ENCODE peak calls at places on chromosomes 1 and 21, in five cellular contexts. W is heart left ventricle, V is MM.1S, O is ovary, A is psoas muscle. C is an unnamed sample.

GRCh38 chr21:31132574-31133242 is 94.4 kb upstream of the KRTAP19-8 start:
- DNase-seq in W (no peak), V (peak; percentile 97), O (no peak), A (no peak), C (peak; percentile 85)

GRCh38 chr1:185840880-185841279 is 106.7 kb downstream of the HMCN1 start:
- DNase-seq in W (no peak), V (no peak), O (no peak), A (no peak), C (no peak)

GRCh38 chr1:74522143-74522542 is 9.7 kb upstream of the LRRC53 start:
- DNase-seq in W (no peak), V (no peak), O (no peak), A (no peak), C (no peak)

GRCh38 chr1:100422065-100422464 is 69.8 kb downstream of the CDC14A start:
- DNase-seq in W (no peak), V (no peak), O (no peak), A (no peak), C (no peak)

GRCh38 chr1:26034504-26035202 is 11.3 kb downstream of the SLC30A2 start:
- DNase-seq in W (no peak), V (no peak), O (no peak), A (no peak), C (no peak)

GRCh38 chr1:12230549-12231275 is 882 bp downstream of the VPS13D start:
- DNase-seq in W (peak; percentile 64), V (no peak), O (peak; percentile 41), A (peak; percentile 86), C (no peak)

GRCh38 chr1:48560114-48560513 is 88.1 kb upstream of the SPATA6 start:
- DNase-seq in W (no peak), V (no peak), O (no peak), A (no peak), C (no peak)

GRCh38 chr21:32415999-32416398 is 3.5 kb downstream of the EVA1C start:
- DNase-seq in W (no peak), V (no peak), O (no peak), A (no peak), C (no peak)

GRCh38 chr1:236289492-236290131 is 7.9 kb upstream of the ERO1B start:
- DNase-seq in W (no peak), V (no peak), O (no peak), A (no peak), C (no peak)

GRCh38 chr1:171763764-171764163 is 17.7 kb upstream of the METTL13 start:
- DNase-seq in W (no peak), V (no peak), O (no peak), A (no peak), C (no peak)

GRCh38 chr1:203867816-203868215 is 6.4 kb downstream of the SNRPE start:
- DNase-seq in W (no peak), V (no peak), O (no peak), A (no peak), C (no peak)

GRCh38 chr1:46041974-46042373 is 90.5 kb downstream of the PIK3R3 start:
- DNase-seq in W (no peak), V (no peak), O (no peak), A (peak; percentile 63), C (no peak)

GRCh38 chr1:162196387-162196786 is 126.9 kb downstream of the NOS1AP start:
- DNase-seq in W (no peak), V (no peak), O (no peak), A (no peak), C (no peak)

GRCh38 chr21:45146301-45146700 is 71.9 kb downstream of the ADARB1 start:
- DNase-seq in W (no peak), V (no peak), O (no peak), A (no peak), C (no peak)

GRCh38 chr1:230256896-230257295 is 169.2 kb downstream of the PGBD5 start:
- DNase-seq in W (no peak), V (no peak), O (no peak), A (no peak), C (no peak)

GRCh38 chr1:156725683-156726280 is 2.5 kb upstream of the METTL25B start:
- DNase-seq in W (peak; percentile 85), V (peak; percentile 89), O (peak; percentile 89), A (peak; percentile 94), C (peak; percentile 80)

DNA sequence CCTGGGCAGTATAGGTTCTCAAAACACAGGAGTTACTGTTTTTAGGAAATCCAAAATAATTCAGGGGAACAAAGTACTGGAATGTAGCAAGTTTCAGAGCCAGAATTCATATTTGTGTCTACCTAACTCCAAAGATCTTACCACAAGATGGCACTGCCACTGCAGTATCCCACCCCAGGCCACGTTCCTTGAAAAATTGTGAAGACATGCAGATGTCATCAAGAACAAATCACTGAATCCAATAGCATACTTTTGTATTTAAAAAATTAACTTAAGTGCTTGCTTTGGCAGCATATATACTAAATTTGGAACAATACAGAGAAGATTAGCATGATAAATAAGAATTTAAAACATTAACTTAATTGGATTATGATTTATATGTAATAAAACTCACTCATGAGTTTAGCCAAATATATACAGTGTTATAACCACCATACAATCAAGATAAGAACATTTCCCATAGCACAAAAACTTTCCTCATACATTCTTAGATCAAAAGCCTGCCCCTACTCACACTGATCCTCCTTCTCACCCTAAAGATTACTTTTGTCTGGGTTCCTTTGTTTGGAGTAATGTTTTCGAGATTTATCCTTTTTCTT is 209.9 kb downstream of the FAF1 start:
- DNase-seq in W (no peak), V (no peak), O (no peak), A (no peak), C (peak; percentile 21)
- TF ChIP-seq CTCF in W (peak; percentile 28), V (no peak), O (no peak), A (peak; percentile 17), C (peak; percentile 56)

GRCh38 chr1:165832902-165833301 is 5.5 kb downstream of the UCK2 start:
- DNase-seq in W (no peak), V (no peak), O (no peak), A (no peak), C (no peak)
- H3K4me1 ChIP-seq in W (peaks cover 5% of the 10 kb centered on the region), V (no peaks in the 10 kb centered on the region), O (peaks cover 4% of the 10 kb centered on the region), A (peaks cover 25% of the 10 kb centered on the region), C (peaks cover 88% of the 10 kb centered on the region)

DNA sequence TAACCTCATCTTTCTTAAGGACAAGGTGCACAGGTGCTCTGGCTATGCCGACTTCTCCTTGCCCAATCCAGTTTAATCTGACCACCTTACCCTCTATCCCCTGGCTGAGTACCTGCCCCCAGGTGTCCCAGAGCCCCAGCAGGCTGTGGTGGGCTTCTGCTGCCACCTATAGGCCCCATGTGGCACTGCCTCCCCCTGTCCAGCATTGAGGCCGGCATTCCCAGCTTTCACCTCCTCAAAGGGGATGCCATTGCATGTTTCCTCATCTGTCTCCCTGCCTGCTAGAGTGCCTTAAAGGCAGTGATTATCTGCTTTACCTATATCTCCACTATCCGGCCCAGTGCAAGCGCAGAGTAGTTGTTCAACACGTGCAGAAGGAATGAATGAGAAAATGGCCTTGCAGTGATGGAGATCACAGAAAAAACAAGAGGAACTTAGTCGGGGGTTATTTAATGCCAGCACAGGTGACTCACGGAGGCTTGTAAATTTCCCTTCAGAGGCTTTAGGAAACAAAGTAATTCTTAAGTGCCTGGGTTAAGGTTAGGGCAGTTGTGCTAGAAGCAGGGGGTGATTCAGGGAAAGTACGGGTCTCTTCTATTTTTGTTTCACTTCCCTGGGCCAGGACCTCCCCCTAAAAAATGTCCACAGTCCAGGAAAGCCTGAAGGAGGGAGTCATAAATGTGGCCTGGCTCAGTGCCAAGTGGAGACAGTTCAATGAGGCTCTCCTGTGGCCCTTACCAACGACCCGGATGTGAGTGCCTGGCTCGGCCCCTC is 131.8 kb upstream of the NGF start:
- DNase-seq in W (no peak), V (no peak), O (peak; percentile 63), A (peak; percentile 60), C (peak; percentile 20)
- TF ChIP-seq CTCF in W (peak; percentile 80), V (peak; percentile 76), O (peak; percentile 87), A (peak; percentile 87), C (peak; percentile 83)

DNA sequence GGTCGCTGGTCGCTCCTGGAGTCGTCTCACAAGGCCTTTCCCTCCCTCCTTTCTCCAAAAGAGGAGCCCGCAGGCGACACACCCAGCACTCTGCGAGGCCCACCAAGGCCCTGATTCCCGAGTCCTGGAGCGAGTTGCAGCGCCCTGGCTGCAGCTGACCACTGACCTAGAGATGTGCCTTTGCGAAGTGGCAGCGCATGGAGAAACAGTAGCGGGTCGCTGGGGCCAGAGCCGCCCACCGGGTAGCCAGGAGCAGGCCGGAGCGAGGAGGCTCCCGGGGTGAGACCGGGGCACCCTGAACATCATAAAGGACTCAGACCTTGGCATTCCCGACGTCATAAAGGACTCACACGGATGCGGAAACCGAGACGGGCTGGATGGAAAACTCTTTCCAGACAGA is 10.3 kb upstream of the NBPF11 start:
- DNase-seq in W (no peak), V (no peak), O (no peak), A (peak; percentile 41), C (no peak)
- H3K4me1 ChIP-seq in W (peaks cover 5% of the 10 kb centered on the region), V (no peaks in the 10 kb centered on the region), O (no peaks in the 10 kb centered on the region), A (no peaks in the 10 kb centered on the region), C (no peaks in the 10 kb centered on the region)

C was measured in DND-41.